ENCODE peak calls at places on chromosome 10, in four cellular contexts. Q is ACHN; X is right lobe of liver; M is activated CD8-positive, alpha-beta memory T cell treated with anti-CD3 and anti-CD28 coated beads, Interleukin-2, amount 50 U/mL, for 48 hours. W is an unnamed sample.

GRCh38 chr10:329361-330099 is 194.3 kb downstream of the ZMYND11 start:
- DNase-seq in Q (peak), X (peak), M (no peak), W (peak)

GRCh38 chr10:51074238-51075028 is at the start of gene PRKG1:
- DNase-seq in Q (peak), X (peak), M (peak), W (peak)

GRCh38 chr10:106278385-106278784 is 886.1 kb downstream of the SORCS1 start:
- DNase-seq in Q (no peak), X (no peak), M (no peak), W (no peak)

GRCh38 chr10:126538439-126539140 is 131.9 kb downstream of the C10orf90 start:
- DNase-seq in Q (no peak), X (no peak), M (no peak), W (no peak)

GRCh38 chr10:58643029-58643428 is 130.4 kb downstream of the BICC1 start:
- DNase-seq in Q (no peak), X (no peak), M (no peak), W (no peak)

GRCh38 chr10:5611899-5612680 is 54.3 kb downstream of the ASB13 start:
- DNase-seq in Q (no peak), X (no peak), M (no peak), W (no peak)

GRCh38 chr10:113454341-113455061 is 98.4 kb upstream of the HABP2 start:
- DNase-seq in Q (peak), X (peak), M (peak), W (peak)

GRCh38 chr10:132239126-132240031 is 52.6 kb downstream of the DPYSL4 start:
- DNase-seq in Q (no peak), X (no peak), M (no peak), W (no peak)

GRCh38 chr10:93309062-93309461 is 173.1 kb downstream of the MYOF start:
- DNase-seq in Q (no peak), X (no peak), M (no peak), W (no peak)

GRCh38 chr10:61398730-61399129 is 54.5 kb downstream of the TMEM26 start:
- DNase-seq in Q (no peak), X (no peak), M (no peak), W (peak)

GRCh38 chr10:27799046-27799445 is 53.4 kb upstream of the MKX start:
- DNase-seq in Q (no peak), X (no peak), M (no peak), W (no peak)

GRCh38 chr10:110141747-110142625 is 65.4 kb upstream of the MXI1 start:
- DNase-seq in Q (no peak), X (peak), M (no peak), W (no peak)

GRCh38 chr10:95445223-95445836 is 115.8 kb downstream of the SORBS1 start:
- DNase-seq in Q (peak), X (peak), M (no peak), W (peak)

GRCh38 chr10:128530301-128530700 is 404.1 kb upstream of the MKI67 start:
- DNase-seq in Q (peak), X (no peak), M (no peak), W (no peak)

GRCh38 chr10:75302029-75302428 is 66.3 kb upstream of the COMTD1 start:
- DNase-seq in Q (no peak), X (no peak), M (no peak), W (no peak)

GRCh38 chr10:71067098-71067760 is 145.1 kb upstream of the UNC5B start:
- DNase-seq in Q (no peak), X (no peak), M (no peak), W (no peak)

GRCh38 chr10:73054286-73054685 is 42.4 kb downstream of the P4HA1 start:
- DNase-seq in Q (no peak), X (no peak), M (no peak), W (no peak)